ENCODE peak calls at places on chromosomes 2 and 18, in ten cellular contexts. E is germinal center; P is NCI-H510A; A is NCI-H1092; F is stimulated activated CD4-positive, alpha-beta T cell treated with anti-CD3 and anti-CD28 coated beads, Interleukin-2, amount 100 ng/mL, for 48 hours; C is mesenteric fat pad; Y is dermis blood vessel endothelial cell; D is T-helper 9 cell; Z is nucleus accumbens; J is AG04450. U is an unnamed sample.

GRCh38 chr18:63762518-63762917 is 12.7 kb upstream of the SERPINB7 start:
- DNase-seq in E (no peak), P (no peak), F (no peak), A (no peak), Y (no peak), J (peak), D (no peak), C (no peak), Z (no peak), U (no peak)

GRCh38 chr2:11701206-11701605 is 31.2 kb upstream of the NTSR2 start:
- DNase-seq in D (no peak), Z (no peak), J (no peak), Y (no peak), P (peak), A (no peak), E (no peak), F (no peak), C (no peak), U (no peak)

GRCh38 chr18:75915941-75916640 is 488.6 kb upstream of the SMIM21 start:
- DNase-seq in E (no peak), A (peak), P (peak), Y (no peak), J (no peak), C (no peak), D (no peak), F (no peak), Z (peak), U (peak)

GRCh38 chr2:217746741-217747287 is 256.0 kb downstream of the TNS1 start:
- DNase-seq in D (no peak), Y (no peak), A (no peak), E (no peak), Z (no peak), F (no peak), P (no peak), C (no peak), J (no peak), U (no peak)

GRCh38 chr2:147174824-147175254 is 670.0 kb upstream of the ACVR2A start:
- DNase-seq in F (no peak), E (no peak), J (no peak), P (no peak), A (no peak), C (no peak), Y (no peak), D (no peak), Z (no peak), U (no peak)

GRCh38 chr2:40096360-40096759 is 317.3 kb upstream of the THUMPD2 start:
- DNase-seq in E (no peak), J (no peak), C (no peak), Y (no peak), A (no peak), D (no peak), Z (no peak), F (no peak), P (no peak), U (no peak)

GRCh38 chr18:23890589-23890988 is 124.0 kb upstream of the TTC39C start:
- DNase-seq in F (no peak), A (no peak), J (no peak), D (no peak), Z (no peak), E (no peak), C (no peak), Y (no peak), P (no peak), U (peak)

GRCh38 chr2:163734911-163735691 is 707 bp downstream of the FIGN start:
- DNase-seq in A (no peak), Y (peak), D (no peak), P (no peak), J (no peak), Z (no peak), E (no peak), F (no peak), C (no peak), U (no peak)

GRCh38 chr2:38039111-38039510 is 36.8 kb downstream of the CYP1B1 start:
- DNase-seq in Y (no peak), E (no peak), C (no peak), D (no peak), J (no peak), A (no peak), Z (no peak), P (no peak), F (no peak), U (no peak)

GRCh38 chr18:70295633-70296188 is 6.9 kb downstream of the SOCS6 start:
- DNase-seq in Z (no peak), Y (no peak), P (no peak), A (no peak), F (no peak), J (no peak), E (no peak), C (no peak), D (no peak), U (no peak)

GRCh38 chr2:45199973-45200372 is 190.7 kb upstream of the SIX2 start:
- DNase-seq in J (no peak), Y (no peak), D (no peak), E (no peak), F (no peak), C (no peak), A (no peak), Z (no peak), P (no peak), U (no peak)

GRCh38 chr2:70047406-70048033 is 39.8 kb upstream of the PCBP1 start:
- DNase-seq in E (no peak), Y (no peak), P (no peak), C (no peak), J (no peak), F (no peak), Z (no peak), A (no peak), D (no peak), U (no peak)

GRCh38 chr2:236674238-236674637 is 104.6 kb downstream of the ACKR3 start:
- DNase-seq in P (no peak), Z (no peak), E (no peak), A (no peak), J (no peak), Y (no peak), C (no peak), F (no peak), D (no peak), U (no peak)

GRCh38 chr2:112155331-112156151 is 17.4 kb downstream of the FBLN7 start:
- DNase-seq in D (no peak), Y (peak), P (no peak), E (peak), J (no peak), A (no peak), F (no peak), Z (no peak), C (peak), U (no peak)

GRCh38 chr2:233263045-233263570 is 11.6 kb downstream of the ATG16L1 start:
- DNase-seq in J (no peak), C (no peak), Y (no peak), F (no peak), D (no peak), Z (no peak), P (no peak), E (no peak), A (no peak), U (no peak)

GRCh38 chr18:77547757-77548156 is 298.1 kb downstream of the GALR1 start:
- DNase-seq in P (no peak), D (no peak), Z (no peak), F (no peak), C (no peak), Y (no peak), J (no peak), A (no peak), E (no peak), U (no peak)

GRCh38 chr2:20050712-20051517 is 513 bp downstream of the LAPTM4A start:
- DNase-seq in A (no peak), J (no peak), F (no peak), Y (peak), C (no peak), E (peak), Z (peak), D (no peak), P (peak), U (peak)